ENCODE peak calls at places on chromosomes 2 and 18, in four cellular contexts. One of them, this sample, is unnamed.

GRCh38 chr2:29130295-29130694 is 15.1 kb downstream of the CLIP4 start:
- ATAC-seq in right cardiac atrium: peak
- ATAC-seq in pancreas: peak
- ATAC-seq in CD4-positive, alpha-beta T cell: no peak
- ATAC-seq in this sample: peak

GRCh38 chr2:17709897-17710296 is 43.7 kb downstream of the SMC6 start:
- ATAC-seq in CD4-positive, alpha-beta T cell: no peak
- ATAC-seq in pancreas: no peak
- ATAC-seq in right cardiac atrium: peak
- ATAC-seq in this sample: no peak

GRCh38 chr18:23178201-23178600 is 42.9 kb downstream of the CABLES1 start:
- ATAC-seq in CD4-positive, alpha-beta T cell: no peak
- ATAC-seq in pancreas: peak
- ATAC-seq in right cardiac atrium: no peak
- ATAC-seq in this sample: no peak

GRCh38 chr18:34929336-34929780 is 111.9 kb upstream of the MAPRE2 start:
- ATAC-seq in right cardiac atrium: no peak
- ATAC-seq in pancreas: peak
- ATAC-seq in CD4-positive, alpha-beta T cell: no peak
- ATAC-seq in this sample: no peak

GRCh38 chr2:161746891-161747535 is 122.8 kb downstream of the SLC4A10 start:
- ATAC-seq in right cardiac atrium: no peak
- ATAC-seq in CD4-positive, alpha-beta T cell: no peak
- ATAC-seq in pancreas: no peak
- ATAC-seq in this sample: no peak

GRCh38 chr2:239522002-239522739 is 121.4 kb upstream of the HDAC4 start:
- ATAC-seq in CD4-positive, alpha-beta T cell: no peak
- ATAC-seq in pancreas: no peak
- ATAC-seq in right cardiac atrium: peak
- ATAC-seq in this sample: no peak

GRCh38 chr2:161481619-161482018 is 65.5 kb downstream of the TBR1 start:
- ATAC-seq in pancreas: no peak
- ATAC-seq in CD4-positive, alpha-beta T cell: no peak
- ATAC-seq in right cardiac atrium: no peak
- ATAC-seq in this sample: no peak

GRCh38 chr2:201144101-201145051 is 28.4 kb downstream of the CFLAR start:
- ATAC-seq in pancreas: peak
- ATAC-seq in CD4-positive, alpha-beta T cell: no peak
- ATAC-seq in right cardiac atrium: no peak
- ATAC-seq in this sample: no peak

GRCh38 chr2:238379096-238379810 is 47.5 kb upstream of the ASB1 start:
- ATAC-seq in CD4-positive, alpha-beta T cell: no peak
- ATAC-seq in pancreas: peak
- ATAC-seq in right cardiac atrium: peak
- ATAC-seq in this sample: no peak

GRCh38 chr2:208783184-208783583 is 376.6 kb downstream of the PTH2R start:
- ATAC-seq in right cardiac atrium: no peak
- ATAC-seq in pancreas: no peak
- ATAC-seq in CD4-positive, alpha-beta T cell: no peak
- ATAC-seq in this sample: no peak

GRCh38 chr2:38751847-38752410 is 768 bp upstream of the SRSF7 start:
- ATAC-seq in CD4-positive, alpha-beta T cell: peak
- ATAC-seq in pancreas: peak
- ATAC-seq in right cardiac atrium: no peak
- ATAC-seq in this sample: no peak

GRCh38 chr2:208134928-208135586 is 5.4 kb upstream of the CRYGC start:
- ATAC-seq in pancreas: no peak
- ATAC-seq in CD4-positive, alpha-beta T cell: no peak
- ATAC-seq in right cardiac atrium: no peak
- ATAC-seq in this sample: no peak

GRCh38 chr18:12574494-12575185 is 83.3 kb downstream of the SPIRE1 start:
- ATAC-seq in pancreas: peak
- ATAC-seq in CD4-positive, alpha-beta T cell: no peak
- ATAC-seq in right cardiac atrium: no peak
- ATAC-seq in this sample: no peak

GRCh38 chr2:42962521-42962953 is 170.2 kb upstream of the HAAO start:
- ATAC-seq in pancreas: no peak
- ATAC-seq in CD4-positive, alpha-beta T cell: peak
- ATAC-seq in right cardiac atrium: no peak
- ATAC-seq in this sample: no peak

GRCh38 chr2:177753682-177754475 is 318.7 kb downstream of the PDE11A start:
- ATAC-seq in right cardiac atrium: peak
- ATAC-seq in pancreas: peak
- ATAC-seq in CD4-positive, alpha-beta T cell: peak
- ATAC-seq in this sample: no peak

GRCh38 chr2:185161701-185162100 is 563.4 kb downstream of the ZNF804A start:
- ATAC-seq in right cardiac atrium: no peak
- ATAC-seq in CD4-positive, alpha-beta T cell: no peak
- ATAC-seq in pancreas: no peak
- ATAC-seq in this sample: no peak

This sample was measured in stimulated activated memory B cell treated with anti-CD40 and anti-IgM and Interleukin-4, amounts not matched to agents 10 μg/mL and 1 μg/mL and 100 μg/mL, for 72 hours.